ENCODE peak calls at places on chromosomes 2 and 18, in ten cellular contexts. R is HFFc6; O is NCI-H2171 treated with DMSO at 0.1 percent for 48 hours; G is uterus; Q is memory B cell; V is central memory CD4-positive, alpha-beta T cell; C is NCI-H1048; N is nucleus accumbens; Z is AG09319; D is ascending aorta. E is an unnamed sample.

GRCh38 chr2:72165792-72166191 is 18.1 kb upstream of the CYP26B1 start:
- DNase-seq in R (no peak), O (peak), G (no peak), Q (no peak), V (no peak), C (no peak), N (no peak), Z (no peak), D (no peak), E (peak)

GRCh38 chr18:43031169-43031568 is 84.3 kb downstream of the RIT2 start:
- DNase-seq in R (no peak), O (no peak), G (no peak), Q (no peak), V (no peak), C (no peak), N (no peak), Z (no peak), D (no peak), E (no peak)

GRCh38 chr2:42424033-42424432 is 63.0 kb upstream of the COX7A2L start:
- DNase-seq in R (no peak), O (no peak), G (no peak), Q (no peak), V (no peak), C (no peak), N (no peak), Z (peak), D (no peak), E (no peak)

GRCh38 chr2:36404312-36404711 is 48.7 kb downstream of the CRIM1 start:
- DNase-seq in R (peak), O (no peak), G (no peak), Q (no peak), V (no peak), C (no peak), N (no peak), Z (no peak), D (no peak), E (peak)

GRCh38 chr2:209936106-209936663 is 66.3 kb upstream of the RPE start:
- DNase-seq in R (no peak), O (no peak), G (no peak), Q (no peak), V (no peak), C (no peak), N (no peak), Z (no peak), D (no peak), E (no peak)

GRCh38 chr2:154704991-154705390 is 6.5 kb downstream of the KCNJ3 start:
- DNase-seq in R (no peak), O (peak), G (no peak), Q (no peak), V (no peak), C (no peak), N (no peak), Z (no peak), D (no peak), E (no peak)

GRCh38 chr18:69564602-69565001 is 163.9 kb downstream of the DOK6 start:
- DNase-seq in R (no peak), O (no peak), G (no peak), Q (no peak), V (no peak), C (no peak), N (no peak), Z (no peak), D (no peak), E (no peak)

GRCh38 chr2:218471982-218472381 is 53.1 kb downstream of the VIL1 start:
- DNase-seq in R (no peak), O (no peak), G (no peak), Q (no peak), V (no peak), C (no peak), N (no peak), Z (no peak), D (no peak), E (no peak)

GRCh38 chr18:13301691-13302469 is 83.3 kb downstream of the LDLRAD4 start:
- DNase-seq in R (no peak), O (no peak), G (no peak), Q (no peak), V (no peak), C (no peak), N (no peak), Z (no peak), D (no peak), E (no peak)

GRCh38 chr18:22694954-22695353 is 238.2 kb upstream of the RBBP8 start:
- DNase-seq in R (peak), O (no peak), G (peak), Q (no peak), V (no peak), C (no peak), N (no peak), Z (peak), D (peak), E (peak)

GRCh38 chr2:58925676-58926081 is 684.6 kb upstream of the FANCL start:
- DNase-seq in R (peak), O (no peak), G (no peak), Q (no peak), V (no peak), C (no peak), N (peak), Z (peak), D (no peak), E (no peak)

GRCh38 chr2:8015848-8016580 is 665.8 kb upstream of the ID2 start:
- DNase-seq in R (no peak), O (peak), G (no peak), Q (no peak), V (no peak), C (no peak), N (no peak), Z (no peak), D (no peak), E (no peak)

GRCh38 chr2:212921711-212922110 is 229.7 kb downstream of the IKZF2 start:
- DNase-seq in R (no peak), O (no peak), G (no peak), Q (no peak), V (no peak), C (no peak), N (no peak), Z (no peak), D (no peak), E (no peak)

GRCh38 chr18:63090334-63090733 is 229.2 kb downstream of the BCL2 start:
- DNase-seq in R (no peak), O (no peak), G (peak), Q (no peak), V (no peak), C (no peak), N (no peak), Z (no peak), D (no peak), E (no peak)

GRCh38 chr18:28404721-28405120 is 227.8 kb upstream of the CDH2 start:
- DNase-seq in R (no peak), O (no peak), G (no peak), Q (no peak), V (no peak), C (no peak), N (no peak), Z (no peak), D (no peak), E (no peak)

GRCh38 chr2:196293751-196294486 is 122.5 kb upstream of the STK17B start:
- DNase-seq in R (peak), O (no peak), G (no peak), Q (no peak), V (no peak), C (no peak), N (no peak), Z (peak), D (no peak), E (peak)

GRCh38 chr2:48016620-48017019 is 110.3 kb upstream of the FBXO11 start:
- DNase-seq in R (no peak), O (no peak), G (no peak), Q (no peak), V (no peak), C (no peak), N (no peak), Z (no peak), D (no peak), E (no peak)

GRCh38 chr2:233563663-233564430 is 2.7 kb downstream of the USP40 start:
- DNase-seq in R (no peak), O (no peak), G (no peak), Q (no peak), V (no peak), C (no peak), N (no peak), Z (no peak), D (no peak), E (no peak)

GRCh38 chr2:44740678-44741077 is 200.8 kb upstream of the SIX3 start:
- DNase-seq in R (no peak), O (no peak), G (no peak), Q (no peak), V (no peak), C (no peak), N (no peak), Z (no peak), D (no peak), E (no peak)

GRCh38 chr2:149037851-149038250 is 648 bp upstream of the LYPD6B start:
- DNase-seq in R (no peak), O (no peak), G (no peak), Q (no peak), V (no peak), C (no peak), N (no peak), Z (no peak), D (no peak), E (no peak)

GRCh38 chr2:67871696-67872320 is 191.0 kb downstream of the C1D start:
- DNase-seq in R (peak), O (no peak), G (peak), Q (no peak), V (no peak), C (no peak), N (no peak), Z (no peak), D (peak), E (peak)

GRCh38 chr2:239328306-239329191 is 72.3 kb downstream of the HDAC4 start:
- DNase-seq in R (peak), O (no peak), G (peak), Q (no peak), V (no peak), C (no peak), N (no peak), Z (peak), D (peak), E (peak)

GRCh38 chr2:28958689-28959088 is 22.4 kb upstream of the TOGARAM2 start:
- DNase-seq in R (peak), O (peak), G (peak), Q (no peak), V (peak), C (peak), N (peak), Z (peak), D (peak), E (peak)

GRCh38 chr2:152718909-152719645 is 657 bp downstream of the ARL6IP6 start:
- DNase-seq in R (peak), O (peak), G (no peak), Q (no peak), V (no peak), C (peak), N (no peak), Z (no peak), D (no peak), E (peak)

E was measured in NCI-H226.